ENCODE peak calls at places on chromosomes 3 and 15, in four cellular contexts. M is HCT116, S is HepG2, B is H1. C is an unnamed sample.

GRCh38 chr15:27681038-27681437 is 418.1 kb downstream of the OCA2 start:
- DNase-seq in M (no peak), S (peak; percentile 18), B (no peak), C (no peak)

GRCh38 chr3:151501171-151501790 is 40.4 kb upstream of the IGSF10 start:
- DNase-seq in M (no peak), S (no peak), B (no peak), C (no peak)

GRCh38 chr15:90358124-90359033 is 6.3 kb downstream of the ZNF774 start:
- DNase-seq in M (no peak), S (no peak), B (no peak), C (no peak)

GRCh38 chr3:108486910-108487309 is 23.5 kb downstream of the MYH15 start:
- DNase-seq in M (no peak), S (no peak), B (no peak), C (no peak)

GRCh38 chr3:168620854-168621253 is 525.1 kb upstream of the GOLIM4 start:
- DNase-seq in M (peak; percentile 27), S (peak; percentile 41), B (peak; percentile 21), C (no peak)

GRCh38 chr3:45302470-45302869 is 76.4 kb upstream of the TMEM158 start:
- DNase-seq in M (no peak), S (no peak), B (no peak), C (no peak)

GRCh38 chr15:70336425-70337009 is 238.8 kb upstream of the TLE3 start:
- DNase-seq in M (no peak), S (no peak), B (no peak), C (no peak)

GRCh38 chr3:159789742-159790635 is 198.6 kb upstream of the IL12A start:
- DNase-seq in M (no peak), S (no peak), B (no peak), C (no peak)

GRCh38 chr15:24823473-24823872 is 131.3 kb upstream of the SNRPN start:
- DNase-seq in M (no peak), S (no peak), B (peak; percentile 98), C (no peak)

GRCh38 chr3:169116056-169116693 is 547.3 kb downstream of the MECOM start:
- DNase-seq in M (no peak), S (peak; percentile 57), B (no peak), C (no peak)

GRCh38 chr3:104165866-104166265 is 1200.8 kb upstream of the ALCAM start:
- DNase-seq in M (no peak), S (no peak), B (no peak), C (no peak)

GRCh38 chr3:152398495-152398894 is 129.8 kb downstream of the MBNL1 start:
- DNase-seq in M (no peak), S (no peak), B (no peak), C (no peak)

GRCh38 chr3:197687570-197687969 is 49.1 kb downstream of the RUBCN start:
- DNase-seq in M (no peak), S (no peak), B (no peak), C (no peak)

GRCh38 chr3:23629181-23629893 is 176.4 kb upstream of the UBE2E1 start:
- DNase-seq in M (no peak), S (no peak), B (no peak), C (no peak)

GRCh38 chr15:90870354-90871096 is 2.1 kb downstream of the FURIN start:
- DNase-seq in M (no peak), S (no peak), B (no peak), C (no peak)

GRCh38 chr3:86563358-86563970 is 427.5 kb downstream of the VGLL3 start:
- DNase-seq in M (peak; percentile 3), S (peak; percentile 34), B (no peak), C (peak; percentile 72)

GRCh38 chr3:196568246-196569002 is at the start of the genes FBXO45 and WDR53:
- DNase-seq in M (peak; percentile 84), S (peak; percentile 86), B (peak; percentile 86), C (peak; percentile 58)

GRCh38 chr3:10283638-10284037 is 9.1 kb downstream of the GHRL start:
- DNase-seq in M (no peak), S (no peak), B (no peak), C (no peak)

GRCh38 chr3:30664449-30664848 is 58.0 kb downstream of the TGFBR2 start:
- DNase-seq in M (no peak), S (no peak), B (no peak), C (no peak)

GRCh38 chr15:40854161-40854560 is 10.3 kb downstream of the SPINT1 start:
- DNase-seq in M (no peak), S (no peak), B (no peak), C (no peak)

GRCh38 chr3:49839193-49839809 is 17.1 kb downstream of the TRAIP start:
- DNase-seq in M (peak; percentile 44), S (peak; percentile 63), B (peak; percentile 15), C (peak; percentile 35)
- TF ChIP-seq POLR2AphosphoS5 in M (no peak), S (no peak), B (no peak), C (no peak)

GRCh38 chr3:48662140-48662752 is 440 bp downstream of the CELSR3 start:
- DNase-seq in M (no peak), S (no peak), B (no peak), C (no peak)

GRCh38 chr3:48664313-48664644 is 1.6 kb upstream of the CELSR3 start:
- DNase-seq in M (no peak), S (no peak), B (no peak), C (no peak)

GRCh38 chr3:48662753-48663488 is at the start of gene CELSR3:
- DNase-seq in M (peak; percentile 75), S (peak; percentile 69), B (peak; percentile 73), C (peak; percentile 52)

GRCh38 chr3:48664929-48665328 is 2.2 kb upstream of the CELSR3 start:
- DNase-seq in M (no peak), S (no peak), B (no peak), C (no peak)

DNA sequence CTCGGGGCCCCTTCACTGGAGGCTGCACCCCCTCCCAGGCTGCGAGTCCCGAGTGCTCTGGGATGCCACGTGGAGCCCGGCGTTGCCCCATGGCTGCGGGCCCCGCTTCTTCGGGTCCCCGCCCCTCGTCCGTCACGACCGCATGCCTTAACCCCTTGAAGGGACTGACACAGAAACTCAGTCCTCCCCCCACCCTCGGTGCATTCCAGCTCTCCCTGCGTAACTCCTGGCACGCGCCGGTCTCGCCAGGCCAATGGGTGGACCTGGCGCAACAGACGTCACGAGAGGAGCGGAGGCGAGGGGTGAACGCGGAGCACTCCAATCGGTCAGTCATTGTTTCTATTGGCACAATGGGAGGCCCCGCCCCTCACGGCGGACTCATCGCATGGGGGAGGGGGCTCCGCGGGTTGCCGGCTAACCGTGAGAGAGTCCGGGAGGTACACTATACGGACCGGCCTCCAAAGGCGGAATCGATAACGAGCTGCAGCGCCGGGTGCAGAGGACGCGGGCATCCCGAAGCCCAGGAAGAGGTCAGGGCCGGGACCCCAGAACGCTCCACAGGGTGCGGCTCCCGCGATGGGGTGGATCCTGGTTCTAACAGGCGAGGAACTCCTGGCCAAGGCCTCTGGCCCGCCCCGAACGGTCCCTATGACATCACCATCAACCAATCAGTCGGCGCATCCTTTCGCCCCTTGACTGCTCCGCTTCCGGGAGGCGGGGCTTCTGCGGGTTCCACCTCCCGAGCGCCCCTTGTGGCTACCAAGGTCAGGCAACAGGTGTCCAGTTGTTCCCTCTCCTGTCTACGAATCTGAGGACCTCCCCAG is 1.0 kb upstream of the CELSR3 start:
- DNase-seq in M (peak; percentile 98), S (peak; percentile 96), B (peak; percentile 99), C (peak; percentile 69)
- TF ChIP-seq EZH2 in M (no peak), S (no peak), B (no peak), C (no peak)

DNA sequence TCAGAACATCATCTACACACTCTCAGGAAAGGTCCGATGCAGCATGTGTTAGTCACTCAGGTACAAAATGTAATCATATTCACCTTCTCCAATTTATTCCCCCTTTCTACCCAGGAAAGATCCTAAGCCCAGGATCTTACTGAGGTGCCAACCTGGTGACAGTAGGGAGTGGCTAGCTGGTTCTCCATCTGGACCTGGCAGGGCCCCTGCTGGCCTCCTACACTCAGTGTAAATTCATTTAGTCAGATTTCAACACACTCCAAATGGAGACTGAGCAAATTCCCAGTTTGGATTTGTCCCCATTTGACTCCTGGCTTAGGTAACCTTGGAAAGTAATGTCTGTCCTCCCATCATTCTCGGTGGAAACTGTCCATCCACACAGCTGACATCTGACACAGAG is 47.3 kb downstream of the SYNPR start:
- DNase-seq in M (no peak), S (no peak), B (no peak), C (no peak)
- TF ChIP-seq POLR2AphosphoS5 in M (no peak), S (no peak), B (no peak), C (no peak)

DNA sequence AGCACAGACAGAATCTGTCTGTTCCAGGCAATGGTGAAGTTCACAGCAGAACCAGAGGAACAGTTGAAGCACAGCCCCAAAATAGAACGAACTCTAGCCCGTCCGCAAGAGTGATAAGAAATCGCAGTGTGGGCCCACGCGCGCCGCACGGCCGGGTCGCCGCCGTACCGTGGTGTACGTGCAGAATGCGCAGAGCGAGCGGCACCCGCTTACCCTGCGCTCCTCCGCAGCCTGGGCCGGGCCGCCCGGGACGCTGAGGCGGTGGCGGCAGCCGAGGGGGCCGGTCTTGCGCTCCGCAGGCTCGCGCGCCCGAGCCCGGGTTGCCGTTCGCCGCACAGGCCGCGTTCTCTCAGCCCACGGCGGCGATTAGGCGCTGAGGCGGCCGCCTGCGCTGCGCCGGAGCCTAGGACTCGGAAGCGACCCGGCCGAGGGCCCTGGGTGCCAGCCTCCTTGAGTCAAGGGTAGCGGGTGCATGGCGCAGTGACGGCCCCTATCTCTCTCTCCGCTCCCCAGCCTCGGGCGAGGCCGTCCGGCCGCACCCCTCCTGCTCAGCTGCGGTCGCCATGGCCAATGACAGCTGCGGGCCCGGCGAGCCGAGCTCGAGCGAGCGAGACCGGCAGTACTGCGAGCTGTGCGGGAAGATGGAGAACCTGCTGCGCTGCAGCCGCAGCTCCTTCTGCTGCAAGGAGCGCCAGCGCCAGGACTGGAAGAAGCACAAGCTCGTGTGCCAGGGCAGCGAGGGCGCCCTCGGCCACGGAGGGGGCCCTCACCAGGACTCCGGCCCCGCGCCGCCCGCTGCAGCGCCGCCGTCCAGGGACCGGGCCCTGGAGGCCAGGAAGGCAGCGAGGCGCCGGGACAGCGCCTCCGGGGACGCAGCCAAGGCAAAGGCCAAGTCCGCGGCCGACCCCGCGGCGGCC is 20.5 kb downstream of the WDR73 start:
- DNase-seq in M (no peak), S (peak; percentile 18), B (no peak), C (no peak)
- TF ChIP-seq EZH2 in M (no peak), S (no peak), B (peak; percentile 45), C (no peak)

C was measured in SK-N-MC.